ENCODE peak calls at places on chromosomes 3 and 15, in six cellular contexts. F is SK-N-SH, D is HCT116, P is upper lobe of left lung, K is endothelial cell of umbilical vein, U is GM12878. I is an unnamed sample. For H3K36me3, the result is how much of the 10 kb centered on the place peaks cover.

GRCh38 chr15:100019601-100020000 is 286.4 kb upstream of the LYSMD4 start:
- DNase-seq in F (no peak), D (no peak), P (no peak), K (no peak), U (no peak), I (no peak)

GRCh38 chr3:126261037-126261436 is 80.7 kb upstream of the ALDH1L1 start:
- DNase-seq in F (no peak), D (no peak), P (peak), K (peak), U (no peak), I (peak)

GRCh38 chr15:37095993-37096877 is 4.1 kb downstream of the MEIS2 start:
- DNase-seq in F (peak), D (no peak), P (no peak), K (peak), U (no peak), I (peak)

GRCh38 chr3:45082139-45082538 is 56.0 kb downstream of the CLEC3B start:
- DNase-seq in F (no peak), D (no peak), P (no peak), K (peak), U (no peak), I (no peak)

GRCh38 chr3:44954962-44955361 is 21.0 kb downstream of the ZDHHC3 start:
- DNase-seq in F (no peak), D (no peak), P (no peak), K (peak), U (no peak), I (no peak)

GRCh38 chr3:140733623-140734022 is 55.8 kb downstream of the TRIM42 start:
- DNase-seq in F (no peak), D (no peak), P (no peak), K (no peak), U (no peak), I (no peak)

GRCh38 chr15:39357478-39358268 is 223.2 kb upstream of the THBS1 start:
- DNase-seq in F (no peak), D (no peak), P (no peak), K (no peak), U (no peak), I (no peak)

GRCh38 chr15:55868707-55869106 is 124.7 kb downstream of the NEDD4 start:
- DNase-seq in F (no peak), D (no peak), P (no peak), K (no peak), U (no peak), I (no peak)

GRCh38 chr3:141779667-141780066 is 16.5 kb downstream of the GRK7 start:
- DNase-seq in F (no peak), D (no peak), P (no peak), K (no peak), U (no peak), I (no peak)

GRCh38 chr15:36778516-36778915 is 199.1 kb downstream of the CDIN1 start:
- DNase-seq in F (no peak), D (no peak), P (no peak), K (no peak), U (no peak), I (no peak)

GRCh38 chr15:90697180-90697579 is 20.0 kb upstream of the BLM start:
- DNase-seq in F (no peak), D (no peak), P (no peak), K (no peak), U (no peak), I (no peak)

GRCh38 chr3:52013802-52014598 is 18.3 kb upstream of the RPL29 start:
- DNase-seq in F (no peak), D (no peak), P (no peak), K (no peak), U (no peak), I (no peak)

GRCh38 chr15:69478259-69478687 is 25.7 kb downstream of the RPLP1 start:
- DNase-seq in F (peak), D (peak), P (peak), K (peak), U (no peak), I (no peak)

GRCh38 chr15:71426792-71427191 is 311.5 kb downstream of the THSD4 start:
- DNase-seq in F (no peak), D (no peak), P (no peak), K (no peak), U (no peak), I (no peak)

GRCh38 chr3:158731525-158731924 is 732 bp downstream of the RARRES1 start:
- DNase-seq in F (no peak), D (no peak), P (no peak), K (no peak), U (no peak), I (no peak)

GRCh38 chr3:23767546-23767945 is 38.2 kb upstream of the UBE2E1 start:
- DNase-seq in F (no peak), D (no peak), P (no peak), K (no peak), U (peak), I (no peak)

GRCh38 chr15:60340207-60340921 is 57.4 kb downstream of the ANXA2 start:
- DNase-seq in F (no peak), D (no peak), P (no peak), K (no peak), U (no peak), I (no peak)

GRCh38 chr3:150870406-150870805 is 34.8 kb downstream of the MINDY4B start:
- DNase-seq in F (no peak), D (no peak), P (no peak), K (no peak), U (no peak), I (no peak)

GRCh38 chr3:111321786-111322185 is 220.2 kb upstream of the CD96 start:
- DNase-seq in F (no peak), D (no peak), P (no peak), K (no peak), U (no peak), I (no peak)

GRCh38 chr3:144096016-144096415 is 124.4 kb downstream of the DIPK2A start:
- DNase-seq in F (no peak), D (no peak), P (no peak), K (no peak), U (no peak), I (no peak)

GRCh38 chr3:30664884-30665283 is 58.5 kb downstream of the TGFBR2 start:
- DNase-seq in F (no peak), D (no peak), P (no peak), K (peak), U (no peak), I (no peak)

GRCh38 chr3:30663533-30664241 is 57.3 kb downstream of the TGFBR2 start:
- DNase-seq in F (no peak), D (no peak), P (no peak), K (no peak), U (no peak), I (no peak)

GRCh38 chr3:30662836-30663235 is 56.4 kb downstream of the TGFBR2 start:
- DNase-seq in F (no peak), D (no peak), P (no peak), K (no peak), U (no peak), I (no peak)

GRCh38 chr3:30665539-30665938 is 59.1 kb downstream of the TGFBR2 start:
- DNase-seq in F (no peak), D (no peak), P (no peak), K (no peak), U (no peak), I (no peak)

DNA sequence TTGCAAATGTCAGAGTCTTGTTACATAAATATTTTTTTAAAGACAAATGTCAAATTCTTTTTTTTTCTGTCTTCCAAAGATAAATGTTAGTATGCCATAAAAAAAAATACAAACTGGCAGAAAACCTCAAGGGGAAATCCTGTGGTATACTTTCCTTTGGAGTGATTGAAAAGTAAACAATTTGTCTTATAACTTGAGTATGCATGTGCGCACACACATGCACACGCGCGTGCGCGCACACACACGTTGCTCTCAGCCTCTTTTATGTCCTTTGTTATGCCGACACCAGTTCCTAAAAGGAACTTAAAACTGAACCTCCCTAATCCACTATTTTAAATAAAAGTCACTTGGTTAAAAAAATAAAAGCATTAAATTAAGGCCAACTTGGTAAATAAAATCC is 58.0 kb downstream of the TGFBR2 start:
- DNase-seq in F (no peak), D (no peak), P (peak), K (peak), U (no peak), I (no peak)
- H3K36me3 ChIP-seq in F (under half), D (under half), P (under half), K (under half), U (under half), I (under half)

GRCh38 chr3:32899265-32899664 is 52.2 kb upstream of the CCR4 start:
- DNase-seq in F (no peak), D (no peak), P (no peak), K (no peak), U (no peak), I (no peak)
- TF ChIP-seq POLR2AphosphoS5 in F (no peak), D (no peak), P (no peak), K (no peak), U (no peak), I (no peak)

GRCh38 chr3:157159762-157160651 is at the start of gene CCNL1:
- DNase-seq in F (peak), D (peak), P (peak), K (peak), U (peak), I (peak)

GRCh38 chr3:157156844-157157635 is 2.9 kb downstream of the CCNL1 start:
- DNase-seq in F (no peak), D (no peak), P (no peak), K (no peak), U (no peak), I (no peak)

GRCh38 chr3:157157836-157158235 is 2.1 kb downstream of the CCNL1 start:
- DNase-seq in F (no peak), D (no peak), P (no peak), K (no peak), U (no peak), I (no peak)

GRCh38 chr3:157160652-157161480 is 919 bp upstream of the CCNL1 start:
- DNase-seq in F (peak), D (peak), P (no peak), K (peak), U (no peak), I (peak)

GRCh38 chr3:157159037-157159761 is 748 bp downstream of the CCNL1 start:
- DNase-seq in F (peak), D (no peak), P (peak), K (peak), U (no peak), I (peak)
- TF ChIP-seq CTCF in F (peak), D (no peak), P (peak), K (no peak), U (no peak), I (no peak)

GRCh38 chr3:2090095-2090494 is 8.6 kb upstream of the CNTN4 start:
- DNase-seq in F (no peak), D (no peak), P (no peak), K (no peak), U (no peak), I (no peak)
- H3K36me3 ChIP-seq in F (under half), D (under half), P (under half), K (under half), U (under half), I (under half)

DNA sequence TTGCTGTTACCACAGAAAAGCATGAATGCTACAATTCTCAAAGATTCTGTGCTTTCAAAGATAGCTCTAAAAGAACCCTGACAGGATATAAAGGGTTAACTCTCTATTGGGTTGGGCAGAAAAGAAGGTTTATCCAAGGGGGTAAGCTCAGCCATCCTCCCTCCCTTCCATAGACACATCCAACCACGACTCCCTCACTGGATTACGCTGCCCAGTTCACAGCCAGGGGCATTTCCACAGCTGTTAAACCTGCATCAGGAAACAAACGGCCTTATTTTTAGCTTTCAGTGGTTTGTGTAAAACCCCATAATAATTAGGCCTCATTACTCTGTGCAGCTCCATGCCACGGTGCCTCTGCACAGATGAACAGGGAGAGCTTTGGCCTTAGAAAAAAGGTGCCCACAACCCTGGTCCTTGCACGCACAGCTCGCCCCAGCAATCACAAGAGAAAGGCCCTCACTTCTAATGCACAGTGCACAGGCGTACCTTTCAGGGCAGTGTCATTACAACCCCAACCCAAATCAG is 110.6 kb downstream of the GABRB3 start:
- DNase-seq in F (peak), D (no peak), P (no peak), K (no peak), U (no peak), I (no peak)
- TF ChIP-seq POLR2AphosphoS5 in F (no peak), D (no peak), P (no peak), K (no peak), U (no peak), I (no peak)

GRCh38 chr3:42600111-42600957 is at the start of gene NKTR:
- DNase-seq in F (peak), D (peak), P (peak), K (peak), U (peak), I (peak)
- TF ChIP-seq CTCF in F (no peak), D (no peak), P (peak), K (no peak), U (no peak), I (no peak)

DNA sequence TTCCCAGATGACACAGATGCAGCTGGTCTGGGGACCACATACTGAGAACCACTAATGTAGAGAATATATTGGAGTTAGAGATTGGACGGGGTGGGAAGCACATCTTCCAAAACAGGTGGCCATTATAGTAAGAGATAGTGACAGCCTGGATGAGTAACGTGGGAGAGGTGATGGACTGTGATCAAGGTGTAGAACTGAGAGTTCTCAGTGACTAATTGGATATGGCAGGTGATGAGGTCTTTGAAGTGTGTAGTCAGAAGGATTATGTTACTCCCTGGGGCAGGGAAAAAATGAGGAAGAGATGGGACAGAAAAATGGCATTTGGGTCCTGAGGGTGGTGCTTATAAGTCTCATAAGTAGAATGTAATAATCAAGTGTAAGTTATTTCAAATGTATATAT is 66.6 kb downstream of the KCNMB2 start:
- DNase-seq in F (no peak), D (no peak), P (no peak), K (no peak), U (no peak), I (no peak)
- H3K36me3 ChIP-seq in F (under half), D (under half), P (under half), K (under half), U (under half), I (under half)

GRCh38 chr15:96331942-96332853 is 1.7 kb downstream of the NR2F2 start:
- DNase-seq in F (no peak), D (no peak), P (peak), K (peak), U (no peak), I (peak)
- TF ChIP-seq POLR2AphosphoS5 in F (no peak), D (peak), P (peak), K (peak), U (no peak), I (peak)

DNA sequence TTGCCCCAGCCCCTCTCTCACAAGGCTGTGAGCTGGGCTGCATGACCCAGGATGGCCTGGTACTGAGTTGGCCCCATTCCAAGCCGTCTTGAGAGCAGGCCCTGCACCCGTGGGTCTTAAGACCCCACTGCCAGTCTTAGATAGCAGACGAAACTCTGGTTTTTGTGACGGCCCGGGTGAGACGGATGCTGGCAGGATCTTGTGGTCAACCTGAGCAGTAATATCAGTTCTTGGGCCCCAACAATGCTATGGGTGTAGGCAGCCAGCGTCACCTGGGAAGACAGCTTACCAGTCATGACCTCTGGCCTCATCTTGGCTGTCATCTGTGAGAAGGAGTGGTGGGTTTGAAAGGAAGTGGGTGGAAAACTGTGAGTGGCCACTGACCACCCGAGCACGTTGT is 305.8 kb downstream of the ARRDC4 start:
- DNase-seq in F (no peak), D (no peak), P (no peak), K (no peak), U (no peak), I (no peak)
- TF ChIP-seq CTCF in F (no peak), D (no peak), P (no peak), K (no peak), U (no peak), I (no peak)

I was measured in sigmoid colon.